ENCODE peak calls at places on chromosomes 5 and 9, in four cellular contexts. F is A673; G is stimulated activated CD8-positive, alpha-beta memory T cell treated with anti-CD3 and anti-CD28 coated beads, Interleukin-7, amount 100 ng/mL, for 1 hour; N is WTC11. B is an unnamed sample.

GRCh38 chr9:126412945-126413344 is 86.3 kb downstream of the MVB12B start:
- DNase-seq in N (no peak), F (no peak), G (no peak), B (no peak)

GRCh38 chr9:38421498-38422211 is 2.6 kb downstream of the IGFBPL1 start:
- DNase-seq in F (peak), G (no peak), N (peak), B (peak)

GRCh38 chr5:71899865-71900342 is 180.8 kb downstream of the CARTPT start:
- DNase-seq in F (no peak), G (no peak), N (no peak), B (no peak)

GRCh38 chr9:126752881-126753670 is 51.8 kb upstream of the ZBTB43 start:
- DNase-seq in G (no peak), F (no peak), N (no peak), B (no peak)

GRCh38 chr5:65329266-65329665 is 152.5 kb downstream of the ADAMTS6 start:
- DNase-seq in F (no peak), N (no peak), G (no peak), B (no peak)

GRCh38 chr5:54520438-54520846 is 2.9 kb downstream of the SNX18 start:
- DNase-seq in F (peak), G (no peak), N (no peak), B (peak)

GRCh38 chr5:175700991-175701390 is 43.1 kb downstream of the HRH2 start:
- DNase-seq in F (peak), N (peak), G (no peak), B (peak)

GRCh38 chr5:6585939-6586646 is 46.8 kb downstream of the NSUN2 start:
- DNase-seq in F (no peak), N (no peak), G (no peak), B (no peak)

GRCh38 chr9:135300346-135301141 is 179.0 kb upstream of the PPP1R26 start:
- DNase-seq in F (no peak), N (no peak), G (no peak), B (no peak)

GRCh38 chr5:149205625-149206523 is 64.6 kb downstream of the ABLIM3 start:
- DNase-seq in N (no peak), F (no peak), G (no peak), B (no peak)

B was measured in SK-MEL-5.